ENCODE peak calls at places on chromosomes 5 and 9, in ten cellular contexts. H is NCI-H226; M is tibial artery; E is epithelial cell of esophagus; I is dermis microvascular lymphatic vessel endothelial cell; B is PC-3; V is stimulated activated CD8-positive, alpha-beta memory T cell treated with anti-CD3 and anti-CD28 coated beads, Interleukin-2, amount 100 ng/mL, for 48 hours; X is myocyte; T is PC-9; U is GM04503. F is an unnamed sample.

GRCh38 chr9:112377087-112377486 is 2.8 kb upstream of the HSDL2 start:
- DNase-seq in H (no peak), M (no peak), E (no peak), I (no peak), B (no peak), V (no peak), X (no peak), T (no peak), U (no peak), F (no peak)

GRCh38 chr5:97452646-97453045 is 269.6 kb upstream of the RIOK2 start:
- DNase-seq in H (no peak), M (no peak), E (no peak), I (no peak), B (no peak), V (no peak), X (no peak), T (no peak), U (no peak), F (no peak)

GRCh38 chr5:179293276-179293675 is 52.0 kb downstream of the ADAMTS2 start:
- DNase-seq in H (no peak), M (peak), E (no peak), I (no peak), B (no peak), V (no peak), X (no peak), T (no peak), U (no peak), F (no peak)

GRCh38 chr5:181053760-181054122 is 13.7 kb downstream of the BTNL9 start:
- DNase-seq in H (no peak), M (no peak), E (no peak), I (no peak), B (peak), V (no peak), X (no peak), T (no peak), U (no peak), F (no peak)

GRCh38 chr5:176714067-176714466 is 66.8 kb downstream of the TSPAN17 start:
- DNase-seq in H (peak), M (no peak), E (peak), I (no peak), B (peak), V (no peak), X (no peak), T (no peak), U (no peak), F (no peak)

GRCh38 chr9:13351768-13352386 is 72.4 kb upstream of the MPDZ start:
- DNase-seq in H (peak), M (no peak), E (peak), I (peak), B (peak), V (no peak), X (peak), T (no peak), U (no peak), F (peak)

GRCh38 chr5:141848771-141849370 is 29.3 kb downstream of the PCDH1 start:
- DNase-seq in H (peak), M (peak), E (peak), I (no peak), B (peak), V (peak), X (no peak), T (peak), U (no peak), F (peak)

GRCh38 chr5:7869474-7870136 is 657 bp downstream of the MTRR start:
- DNase-seq in H (no peak), M (no peak), E (peak), I (no peak), B (peak), V (no peak), X (no peak), T (no peak), U (no peak), F (no peak)

GRCh38 chr9:109372246-109372645 is 51.4 kb upstream of the EPB41L4B start:
- DNase-seq in H (peak), M (no peak), E (no peak), I (no peak), B (no peak), V (no peak), X (no peak), T (peak), U (no peak), F (no peak)

GRCh38 chr5:50406874-50407273 is 34.2 kb downstream of the EMB start:
- DNase-seq in H (peak), M (no peak), E (peak), I (no peak), B (no peak), V (no peak), X (no peak), T (no peak), U (no peak), F (no peak)

GRCh38 chr5:140056880-140057279 is 13.8 kb upstream of the NRG2 start:
- DNase-seq in H (no peak), M (no peak), E (no peak), I (no peak), B (no peak), V (no peak), X (peak), T (no peak), U (no peak), F (no peak)

GRCh38 chr9:115202960-115203751 is 85.2 kb upstream of the TNC start:
- DNase-seq in H (no peak), M (no peak), E (peak), I (no peak), B (no peak), V (no peak), X (no peak), T (no peak), U (peak), F (no peak)

GRCh38 chr5:14675865-14676300 is 11.4 kb downstream of the OTULIN start:
- DNase-seq in H (no peak), M (no peak), E (no peak), I (no peak), B (no peak), V (no peak), X (no peak), T (no peak), U (no peak), F (no peak)

GRCh38 chr5:179219661-179220620 is 125.3 kb downstream of the ADAMTS2 start:
- DNase-seq in H (no peak), M (no peak), E (no peak), I (no peak), B (no peak), V (no peak), X (no peak), T (no peak), U (no peak), F (no peak)

GRCh38 chr5:97338729-97339128 is 155.7 kb upstream of the RIOK2 start:
- DNase-seq in H (no peak), M (no peak), E (peak), I (no peak), B (no peak), V (no peak), X (peak), T (no peak), U (no peak), F (no peak)

GRCh38 chr5:76947064-76947463 is 5.8 kb upstream of the CRHBP start:
- DNase-seq in H (no peak), M (no peak), E (no peak), I (no peak), B (no peak), V (no peak), X (no peak), T (no peak), U (no peak), F (no peak)

GRCh38 chr9:127742435-127743088 is 7.5 kb upstream of the TOR2A start:
- DNase-seq in H (peak), M (no peak), E (peak), I (no peak), B (no peak), V (no peak), X (no peak), T (peak), U (peak), F (peak)

GRCh38 chr5:115349001-115349817 is 52.8 kb upstream of the CCDC112 start:
- DNase-seq in H (peak), M (peak), E (peak), I (peak), B (peak), V (no peak), X (peak), T (peak), U (peak), F (peak)

GRCh38 chr9:79028101-79028500 is 543.7 kb upstream of the TLE4 start:
- DNase-seq in H (peak), M (no peak), E (peak), I (no peak), B (peak), V (no peak), X (no peak), T (no peak), U (no peak), F (no peak)

GRCh38 chr5:32042571-32042970 is 131.5 kb downstream of the GOLPH3 start:
- DNase-seq in H (no peak), M (peak), E (peak), I (no peak), B (no peak), V (no peak), X (no peak), T (no peak), U (no peak), F (no peak)

GRCh38 chr5:141605523-141606277 is 13.1 kb downstream of the DIAPH1 start:
- DNase-seq in H (no peak), M (peak), E (peak), I (no peak), B (no peak), V (peak), X (no peak), T (no peak), U (no peak), F (no peak)

GRCh38 chr9:24245988-24246387 is 299.7 kb downstream of the IZUMO3 start:
- DNase-seq in H (no peak), M (no peak), E (peak), I (no peak), B (peak), V (no peak), X (peak), T (no peak), U (no peak), F (peak)

GRCh38 chr9:89532478-89532877 is 34.6 kb upstream of the SEMA4D start:
- DNase-seq in H (no peak), M (no peak), E (peak), I (no peak), B (no peak), V (no peak), X (no peak), T (no peak), U (no peak), F (no peak)

GRCh38 chr9:124869986-124870560 is 8.1 kb downstream of the ARPC5L start:
- DNase-seq in H (no peak), M (no peak), E (peak), I (peak), B (peak), V (peak), X (no peak), T (peak), U (no peak), F (no peak)

GRCh38 chr5:43676083-43676840 is 73.3 kb downstream of the NNT start:
- DNase-seq in H (peak), M (no peak), E (peak), I (no peak), B (no peak), V (no peak), X (no peak), T (no peak), U (no peak), F (no peak)

GRCh38 chr5:99590806-99591205 is 662.0 kb upstream of the CHD1 start:
- DNase-seq in H (peak), M (no peak), E (no peak), I (no peak), B (no peak), V (no peak), X (no peak), T (no peak), U (no peak), F (no peak)